ENCODE peak calls at places on chromosome 16, in five cellular contexts. One of them, this sample, is unnamed. For H3K36me3, the result is how much of the 10 kb centered on the place peaks cover.

GRCh38 chr16:64406661-64407267 is 715.1 kb downstream of the CDH11 start:
- DNase-seq in ovary: no peak
- DNase-seq in hepatocyte: no peak
- DNase-seq in GM06990: no peak
- DNase-seq in prostate gland: no peak
- DNase-seq in this sample: no peak

GRCh38 chr16:49849037-49849436 is 6.9 kb downstream of the ZNF423 start:
- DNase-seq in ovary: no peak
- DNase-seq in hepatocyte: no peak
- DNase-seq in GM06990: no peak
- DNase-seq in prostate gland: no peak
- DNase-seq in this sample: no peak

GRCh38 chr16:74984670-74985411 is at the start of gene WDR59:
- DNase-seq in ovary: peak
- DNase-seq in hepatocyte: peak
- DNase-seq in GM06990: peak
- DNase-seq in prostate gland: peak
- DNase-seq in this sample: peak

GRCh38 chr16:27313422-27314160 is at the start of gene IL4R:
- DNase-seq in ovary: peak
- DNase-seq in hepatocyte: peak
- DNase-seq in GM06990: peak
- DNase-seq in prostate gland: peak
- DNase-seq in this sample: peak

GRCh38 chr16:86044881-86045600 is 146.1 kb downstream of the IRF8 start:
- DNase-seq in ovary: no peak
- DNase-seq in hepatocyte: no peak
- DNase-seq in GM06990: no peak
- DNase-seq in prostate gland: no peak
- DNase-seq in this sample: no peak

GRCh38 chr16:89697616-89698331 is 3.7 kb downstream of the SPATA2L start:
- DNase-seq in ovary: peak
- DNase-seq in hepatocyte: peak
- DNase-seq in GM06990: no peak
- DNase-seq in prostate gland: no peak
- DNase-seq in this sample: no peak

GRCh38 chr16:88721815-88722755 is 15.8 kb downstream of the CTU2 start:
- DNase-seq in ovary: no peak
- DNase-seq in hepatocyte: no peak
- DNase-seq in GM06990: no peak
- DNase-seq in prostate gland: no peak
- DNase-seq in this sample: no peak

GRCh38 chr16:27333104-27333503 is 19.3 kb downstream of the IL4R start:
- DNase-seq in ovary: no peak
- DNase-seq in hepatocyte: no peak
- DNase-seq in GM06990: no peak
- DNase-seq in prostate gland: no peak
- DNase-seq in this sample: no peak

GRCh38 chr16:89828199-89828869 is at the start of gene SPIRE2:
- DNase-seq in ovary: peak
- DNase-seq in hepatocyte: peak
- DNase-seq in GM06990: peak
- DNase-seq in prostate gland: peak
- DNase-seq in this sample: peak

GRCh38 chr16:82756283-82756599 is 129.5 kb downstream of the CDH13 start:
- DNase-seq in ovary: no peak
- DNase-seq in hepatocyte: no peak
- DNase-seq in GM06990: no peak
- DNase-seq in prostate gland: no peak
- DNase-seq in this sample: no peak

GRCh38 chr16:23423496-23424049 is 29.4 kb downstream of the COG7 start:
- DNase-seq in ovary: peak
- DNase-seq in hepatocyte: peak
- DNase-seq in GM06990: no peak
- DNase-seq in prostate gland: peak
- DNase-seq in this sample: peak

GRCh38 chr16:27273670-27274522 is 5.3 kb upstream of the NSMCE1 start:
- DNase-seq in ovary: no peak
- DNase-seq in hepatocyte: peak
- DNase-seq in GM06990: no peak
- DNase-seq in prostate gland: no peak
- DNase-seq in this sample: no peak

GRCh38 chr16:22314661-22315626 is 17.7 kb downstream of the POLR3E start:
- DNase-seq in ovary: no peak
- DNase-seq in hepatocyte: no peak
- DNase-seq in GM06990: no peak
- DNase-seq in prostate gland: peak
- DNase-seq in this sample: no peak

GRCh38 chr16:64846966-64847365 is 274.9 kb downstream of the CDH11 start:
- DNase-seq in ovary: no peak
- DNase-seq in hepatocyte: no peak
- DNase-seq in GM06990: no peak
- DNase-seq in prostate gland: no peak
- DNase-seq in this sample: no peak

GRCh38 chr16:76955629-76956028 is 235.4 kb upstream of the MON1B start:
- DNase-seq in ovary: no peak
- DNase-seq in hepatocyte: no peak
- DNase-seq in GM06990: no peak
- DNase-seq in prostate gland: no peak
- DNase-seq in this sample: no peak

GRCh38 chr16:8673611-8674412 is 605 bp upstream of the ABAT start:
- DNase-seq in ovary: no peak
- DNase-seq in hepatocyte: no peak
- DNase-seq in GM06990: no peak
- DNase-seq in prostate gland: no peak
- DNase-seq in this sample: no peak

GRCh38 chr16:17246974-17247718 is 223.6 kb downstream of the XYLT1 start:
- DNase-seq in ovary: no peak
- DNase-seq in hepatocyte: no peak
- DNase-seq in GM06990: no peak
- DNase-seq in prostate gland: no peak
- DNase-seq in this sample: no peak

GRCh38 chr16:28179354-28179753 is 32.4 kb downstream of the XPO6 start:
- DNase-seq in ovary: no peak
- DNase-seq in hepatocyte: no peak
- DNase-seq in GM06990: no peak
- DNase-seq in prostate gland: no peak
- DNase-seq in this sample: no peak

GRCh38 chr16:17343028-17343427 is 127.7 kb downstream of the XYLT1 start:
- DNase-seq in ovary: no peak
- DNase-seq in hepatocyte: no peak
- DNase-seq in GM06990: peak
- DNase-seq in prostate gland: no peak
- DNase-seq in this sample: no peak

GRCh38 chr16:14005335-14005734 is 65.8 kb upstream of the MRTFB start:
- DNase-seq in ovary: no peak
- DNase-seq in hepatocyte: no peak
- DNase-seq in GM06990: no peak
- DNase-seq in prostate gland: no peak
- DNase-seq in this sample: no peak

GRCh38 chr16:80029706-80030481 is 429.4 kb upstream of the MAF start:
- DNase-seq in ovary: no peak
- DNase-seq in hepatocyte: no peak
- DNase-seq in GM06990: no peak
- DNase-seq in prostate gland: no peak
- DNase-seq in this sample: no peak

GRCh38 chr16:22192261-22193133 is 13.6 kb upstream of the EEF2K start:
- DNase-seq in ovary: peak
- DNase-seq in hepatocyte: peak
- DNase-seq in GM06990: peak
- DNase-seq in prostate gland: peak
- DNase-seq in this sample: peak

GRCh38 chr16:28846933-28847273 is 755 bp upstream of the TUFM start:
- DNase-seq in ovary: no peak
- DNase-seq in hepatocyte: no peak
- DNase-seq in GM06990: no peak
- DNase-seq in prostate gland: no peak
- DNase-seq in this sample: no peak

GRCh38 chr16:86768231-86768791 is 190.0 kb downstream of the FOXL1 start:
- DNase-seq in ovary: no peak
- DNase-seq in hepatocyte: no peak
- DNase-seq in GM06990: no peak
- DNase-seq in prostate gland: no peak
- DNase-seq in this sample: no peak

GRCh38 chr16:56357291-56357764 is 68.0 kb downstream of the AMFR start:
- DNase-seq in ovary: no peak
- DNase-seq in hepatocyte: peak
- DNase-seq in GM06990: no peak
- DNase-seq in prostate gland: no peak
- DNase-seq in this sample: no peak

GRCh38 chr16:622920-623280 is 7.9 kb upstream of the WFIKKN1 start:
- DNase-seq in ovary: no peak
- DNase-seq in hepatocyte: no peak
- DNase-seq in GM06990: no peak
- DNase-seq in prostate gland: no peak
- DNase-seq in this sample: no peak

GRCh38 chr16:17830651-17831050 is 359.9 kb upstream of the XYLT1 start:
- DNase-seq in ovary: no peak
- DNase-seq in hepatocyte: no peak
- DNase-seq in GM06990: no peak
- DNase-seq in prostate gland: no peak
- DNase-seq in this sample: no peak

GRCh38 chr16:67451704-67452435 is 20.9 kb downstream of the HSD11B2 start:
- DNase-seq in ovary: no peak
- DNase-seq in hepatocyte: no peak
- DNase-seq in GM06990: no peak
- DNase-seq in prostate gland: peak
- DNase-seq in this sample: no peak

GRCh38 chr16:67451061-67451703 is 20.3 kb downstream of the HSD11B2 start:
- DNase-seq in ovary: peak
- DNase-seq in hepatocyte: no peak
- DNase-seq in GM06990: no peak
- DNase-seq in prostate gland: no peak
- DNase-seq in this sample: peak

GRCh38 chr16:67449328-67449727 is 18.4 kb downstream of the HSD11B2 start:
- DNase-seq in ovary: no peak
- DNase-seq in hepatocyte: no peak
- DNase-seq in GM06990: no peak
- DNase-seq in prostate gland: no peak
- DNase-seq in this sample: peak

GRCh38 chr16:67448580-67448979 is 17.7 kb downstream of the HSD11B2 start:
- DNase-seq in ovary: no peak
- DNase-seq in hepatocyte: no peak
- DNase-seq in GM06990: no peak
- DNase-seq in prostate gland: no peak
- DNase-seq in this sample: no peak

DNA sequence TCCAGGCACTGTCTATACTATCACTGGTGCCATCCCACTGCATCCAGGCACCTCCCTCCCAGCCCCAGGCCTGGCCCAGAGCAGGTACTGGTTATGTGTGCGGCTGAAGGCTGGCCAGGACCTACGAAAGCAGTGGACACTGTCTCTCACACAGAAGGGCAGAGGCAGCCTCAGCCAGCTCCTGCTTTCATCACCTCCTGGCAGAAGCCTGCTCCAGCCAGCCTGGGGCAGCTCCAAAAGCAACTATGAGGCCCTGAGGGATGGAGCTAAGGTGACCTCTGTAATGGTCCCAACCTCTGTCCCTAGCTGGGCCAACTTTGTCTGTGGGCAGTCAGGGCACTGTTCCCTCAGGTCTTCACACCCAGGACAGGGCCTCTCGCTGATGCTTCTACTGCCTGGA is 18.8 kb downstream of the HSD11B2 start:
- DNase-seq in ovary: no peak
- DNase-seq in hepatocyte: no peak
- DNase-seq in GM06990: no peak
- DNase-seq in prostate gland: no peak
- DNase-seq in this sample: peak
- H3K36me3 ChIP-seq in ovary: under half
- H3K36me3 ChIP-seq in hepatocyte: under half
- H3K36me3 ChIP-seq in GM06990: under half
- H3K36me3 ChIP-seq in prostate gland: under half
- H3K36me3 ChIP-seq in this sample: half or more

DNA sequence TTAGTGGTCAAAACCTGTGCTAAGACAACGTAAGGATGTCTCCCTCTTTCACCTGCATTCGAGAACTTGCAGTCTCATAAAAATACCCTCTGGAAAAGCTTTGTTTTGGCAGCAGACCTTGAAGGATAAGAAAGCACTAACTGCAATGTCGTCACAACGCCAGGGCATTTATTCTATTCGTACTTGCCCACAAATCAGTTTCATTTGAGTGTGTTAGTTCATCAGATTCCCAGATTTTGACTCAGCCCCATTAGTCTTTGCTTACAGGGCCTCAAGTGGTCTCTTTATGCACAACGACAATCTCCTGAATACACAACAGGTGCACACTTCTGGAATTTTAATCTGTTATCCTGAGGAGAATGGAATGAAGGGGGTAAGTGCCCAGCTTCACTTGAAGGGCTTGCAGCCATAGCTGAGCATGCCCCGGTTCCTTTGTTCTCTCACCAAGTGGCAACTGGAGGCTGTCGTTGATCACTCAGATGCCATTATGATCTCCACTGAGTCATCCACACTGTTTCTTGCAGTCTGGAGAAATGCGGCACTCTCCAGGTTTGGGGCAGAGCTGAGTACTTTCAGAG is 58.8 kb downstream of the CLEC19A start:
- DNase-seq in ovary: no peak
- DNase-seq in hepatocyte: no peak
- DNase-seq in GM06990: no peak
- DNase-seq in prostate gland: no peak
- DNase-seq in this sample: no peak
- H3K36me3 ChIP-seq in ovary: under half
- H3K36me3 ChIP-seq in hepatocyte: under half
- H3K36me3 ChIP-seq in GM06990: under half
- H3K36me3 ChIP-seq in prostate gland: under half
- H3K36me3 ChIP-seq in this sample: under half

DNA sequence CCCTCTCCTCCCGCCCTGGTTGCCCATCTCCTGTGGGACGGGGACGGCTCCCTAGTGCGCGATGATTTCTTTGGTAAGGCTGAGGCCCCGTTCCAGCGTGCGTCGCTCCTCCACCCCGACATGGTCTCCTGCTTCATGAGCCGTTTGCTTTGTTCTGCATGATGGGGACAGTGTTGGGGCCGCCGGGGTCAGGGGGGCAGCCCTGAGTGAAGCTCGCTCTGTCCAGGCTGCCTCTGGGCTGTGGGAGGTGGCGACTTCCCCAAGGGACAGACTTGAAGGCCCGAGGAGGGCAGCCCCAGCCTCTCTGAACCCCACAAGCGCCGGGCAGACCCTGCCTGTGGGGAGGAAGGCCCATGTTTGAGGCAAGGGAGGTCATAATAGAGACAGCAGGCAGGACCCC is 12.4 kb downstream of the NME3 start:
- DNase-seq in ovary: no peak
- DNase-seq in hepatocyte: no peak
- DNase-seq in GM06990: no peak
- DNase-seq in prostate gland: no peak
- DNase-seq in this sample: no peak
- H3K36me3 ChIP-seq in ovary: under half
- H3K36me3 ChIP-seq in hepatocyte: under half
- H3K36me3 ChIP-seq in GM06990: under half
- H3K36me3 ChIP-seq in prostate gland: under half
- H3K36me3 ChIP-seq in this sample: under half

DNA sequence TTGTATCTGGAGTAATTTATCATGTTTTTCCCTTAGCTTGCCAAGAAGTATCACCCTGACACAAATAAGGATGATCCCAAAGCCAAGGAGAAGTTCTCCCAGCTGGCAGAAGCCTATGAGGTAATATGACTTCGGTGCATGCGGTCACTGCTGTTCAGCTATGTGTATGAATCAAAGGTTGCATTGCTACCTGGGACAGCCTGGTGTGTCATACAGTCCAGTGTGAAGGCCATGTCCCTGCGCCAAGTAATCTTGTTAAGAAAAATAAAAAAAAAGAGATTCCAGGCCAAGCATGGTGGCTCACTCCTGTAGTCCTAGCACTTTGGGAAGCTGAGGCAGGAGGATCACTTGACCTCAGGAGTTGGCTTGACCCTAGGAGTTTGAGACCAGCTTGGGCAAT is 11.7 kb downstream of the DNAJA3 start:
- DNase-seq in ovary: no peak
- DNase-seq in hepatocyte: no peak
- DNase-seq in GM06990: no peak
- DNase-seq in prostate gland: no peak
- DNase-seq in this sample: no peak
- H3K36me3 ChIP-seq in ovary: under half
- H3K36me3 ChIP-seq in hepatocyte: under half
- H3K36me3 ChIP-seq in GM06990: under half
- H3K36me3 ChIP-seq in prostate gland: under half
- H3K36me3 ChIP-seq in this sample: half or more